ENCODE peak calls at places on chromosomes 3 and 15, in nine cellular contexts. C is nucleus accumbens; K is left colon; B is IMR-90; O is pancreas; S is midbrain; L is left ventricle myocardium inferior; N is CD8-positive, alpha-beta memory T cell; F is NCI-H2081. T is an unnamed sample.
A peak's percentile ranks its signal among the peaks of the same experiment; 100 is the strongest.

GRCh38 chr3:48119495-48120193 is 68.6 kb downstream of the CDC25A start:
- DNase-seq in C (no peak), K (peak; percentile 27), B (peak; percentile 55), O (no peak), S (no peak), L (peak; percentile 61), N (no peak), F (no peak), T (peak; percentile 22)

GRCh38 chr3:150450906-150451305 is 42.8 kb downstream of the TSC22D2 start:
- DNase-seq in C (no peak), K (no peak), B (no peak), O (no peak), S (no peak), L (no peak), N (no peak), F (no peak), T (no peak)

GRCh38 chr15:34651962-34652725 is 68.7 kb upstream of the GOLGA8B start:
- DNase-seq in C (no peak), K (no peak), B (no peak), O (peak; percentile 15), S (no peak), L (no peak), N (no peak), F (no peak), T (no peak)

GRCh38 chr3:46866720-46867549 is 3.7 kb upstream of the MYL3 start:
- DNase-seq in C (peak; percentile 72), K (peak; percentile 59), B (peak; percentile 21), O (peak; percentile 61), S (peak; percentile 72), L (peak; percentile 88), N (peak; percentile 83), F (peak; percentile 26), T (peak; percentile 84)

GRCh38 chr15:67146214-67146613 is 80.8 kb downstream of the SMAD3 start:
- DNase-seq in C (no peak), K (peak; percentile 64), B (peak; percentile 93), O (peak; percentile 49), S (no peak), L (peak; percentile 58), N (no peak), F (no peak), T (peak; percentile 63)

GRCh38 chr3:119653871-119654270 is 6.5 kb downstream of the POPDC2 start:
- DNase-seq in C (no peak), K (no peak), B (no peak), O (no peak), S (no peak), L (no peak), N (no peak), F (no peak), T (no peak)

GRCh38 chr3:192831111-192831644 is 86.5 kb downstream of the MB21D2 start:
- DNase-seq in C (no peak), K (no peak), B (peak; percentile 98), O (no peak), S (no peak), L (no peak), N (no peak), F (no peak), T (no peak)

GRCh38 chr3:62319570-62320243 is 53.6 kb downstream of the FEZF2 start:
- DNase-seq in C (no peak), K (no peak), B (no peak), O (no peak), S (no peak), L (no peak), N (no peak), F (peak; percentile 79), T (no peak)

GRCh38 chr15:43913941-43914340 is 87.1 kb downstream of the WDR76 start:
- DNase-seq in C (no peak), K (no peak), B (no peak), O (no peak), S (no peak), L (no peak), N (no peak), F (no peak), T (no peak)

GRCh38 chr15:57320543-57321220 is 55.6 kb upstream of the CGNL1 start:
- DNase-seq in C (no peak), K (no peak), B (peak; percentile 38), O (no peak), S (no peak), L (no peak), N (no peak), F (no peak), T (no peak)

GRCh38 chr3:151445283-151446001 is 15.4 kb downstream of the IGSF10 start:
- DNase-seq in C (no peak), K (no peak), B (peak; percentile 61), O (no peak), S (no peak), L (no peak), N (no peak), F (no peak), T (no peak)

GRCh38 chr3:180898572-180898971 is 13.9 kb upstream of the FXR1 start:
- DNase-seq in C (no peak), K (no peak), B (no peak), O (no peak), S (no peak), L (no peak), N (no peak), F (no peak), T (no peak)

GRCh38 chr3:160400631-160401150 is 1.2 kb downstream of the SMC4 start:
- DNase-seq in C (no peak), K (no peak), B (no peak), O (peak; percentile 18), S (no peak), L (peak; percentile 21), N (peak; percentile 8), F (peak; percentile 52), T (peak; percentile 28)

GRCh38 chr15:79661411-79661810 is 229.3 kb downstream of the MINAR1 start:
- DNase-seq in C (no peak), K (no peak), B (no peak), O (no peak), S (no peak), L (no peak), N (no peak), F (no peak), T (no peak)

GRCh38 chr3:134314588-134315285 is 59.5 kb downstream of the AMOTL2 start:
- DNase-seq in C (no peak), K (no peak), B (no peak), O (no peak), S (no peak), L (no peak), N (no peak), F (no peak), T (no peak)

GRCh38 chr3:148997623-148998022 is 6.3 kb downstream of the GYG1 start:
- DNase-seq in C (no peak), K (no peak), B (no peak), O (no peak), S (no peak), L (no peak), N (no peak), F (peak; percentile 33), T (no peak)

T was measured in transverse colon.